ENCODE peak calls at places on chromosome 2, in nine cellular contexts. Z is IMR-90, O is AG04450, V is astrocyte, P is right cardiac atrium, W is left lung, Y is stomach, N is OCI-LY7, F is aorta. I is an unnamed sample.
A peak's percentile ranks its signal among the peaks of the same experiment; 100 is the strongest.

GRCh38 chr2:219502618-219503017 is 3.9 kb downstream of the GMPPA start:
- DNase-seq in N (no peak), Z (no peak), O (no peak), F (no peak), Y (no peak), V (no peak), P (no peak), W (no peak), I (no peak)

GRCh38 chr2:6922201-6922656 is 5.0 kb downstream of the RNF144A start:
- DNase-seq in Y (no peak), F (no peak), O (no peak), V (no peak), W (no peak), Z (no peak), N (no peak), P (no peak), I (no peak)

GRCh38 chr2:196479350-196479749 is 160.2 kb upstream of the CCDC150 start:
- DNase-seq in Y (no peak), Z (peak; percentile 69), V (peak; percentile 85), P (no peak), O (no peak), F (no peak), N (no peak), W (no peak), I (no peak)

GRCh38 chr2:183782436-183782835 is 658.2 kb downstream of the NUP35 start:
- DNase-seq in N (no peak), P (no peak), V (no peak), F (no peak), O (no peak), Z (no peak), W (no peak), Y (no peak), I (no peak)

GRCh38 chr2:16409006-16409390 is 256.6 kb downstream of the CYRIA start:
- DNase-seq in N (no peak), W (no peak), P (no peak), O (no peak), Y (no peak), F (no peak), V (no peak), Z (no peak), I (no peak)

GRCh38 chr2:122191331-122191730 is 435.9 kb downstream of the TSN start:
- DNase-seq in Y (no peak), W (no peak), O (no peak), Z (no peak), F (no peak), V (no peak), N (peak; percentile 7), P (peak; percentile 46), I (no peak)

GRCh38 chr2:181752301-181752700 is 72.0 kb upstream of the NEUROD1 start:
- DNase-seq in F (no peak), Z (peak; percentile 39), Y (no peak), N (no peak), W (no peak), V (peak; percentile 63), O (no peak), P (no peak), I (no peak)

GRCh38 chr2:123840016-123840415 is 185.1 kb upstream of the CNTNAP5 start:
- DNase-seq in W (no peak), O (no peak), P (no peak), Y (no peak), F (no peak), Z (no peak), V (no peak), N (no peak), I (peak; percentile 1)

GRCh38 chr2:97951155-97951670 is 44.5 kb downstream of the TMEM131 start:
- DNase-seq in Z (peak; percentile 9), P (no peak), F (no peak), Y (no peak), W (no peak), N (no peak), O (no peak), V (peak; percentile 51), I (no peak)

GRCh38 chr2:97945791-97946190 is 50.0 kb downstream of the TMEM131 start:
- DNase-seq in Z (no peak), W (no peak), F (no peak), N (no peak), V (no peak), P (no peak), Y (no peak), O (no peak), I (no peak)

GRCh38 chr2:97953867-97954266 is 41.9 kb downstream of the TMEM131 start:
- DNase-seq in Y (no peak), O (no peak), P (no peak), V (no peak), N (no peak), Z (no peak), F (no peak), W (no peak), I (no peak)

GRCh38 chr2:97952357-97952756 is 43.4 kb downstream of the TMEM131 start:
- DNase-seq in P (no peak), V (no peak), W (no peak), O (no peak), N (no peak), Y (no peak), F (no peak), Z (no peak), I (no peak)

DNA sequence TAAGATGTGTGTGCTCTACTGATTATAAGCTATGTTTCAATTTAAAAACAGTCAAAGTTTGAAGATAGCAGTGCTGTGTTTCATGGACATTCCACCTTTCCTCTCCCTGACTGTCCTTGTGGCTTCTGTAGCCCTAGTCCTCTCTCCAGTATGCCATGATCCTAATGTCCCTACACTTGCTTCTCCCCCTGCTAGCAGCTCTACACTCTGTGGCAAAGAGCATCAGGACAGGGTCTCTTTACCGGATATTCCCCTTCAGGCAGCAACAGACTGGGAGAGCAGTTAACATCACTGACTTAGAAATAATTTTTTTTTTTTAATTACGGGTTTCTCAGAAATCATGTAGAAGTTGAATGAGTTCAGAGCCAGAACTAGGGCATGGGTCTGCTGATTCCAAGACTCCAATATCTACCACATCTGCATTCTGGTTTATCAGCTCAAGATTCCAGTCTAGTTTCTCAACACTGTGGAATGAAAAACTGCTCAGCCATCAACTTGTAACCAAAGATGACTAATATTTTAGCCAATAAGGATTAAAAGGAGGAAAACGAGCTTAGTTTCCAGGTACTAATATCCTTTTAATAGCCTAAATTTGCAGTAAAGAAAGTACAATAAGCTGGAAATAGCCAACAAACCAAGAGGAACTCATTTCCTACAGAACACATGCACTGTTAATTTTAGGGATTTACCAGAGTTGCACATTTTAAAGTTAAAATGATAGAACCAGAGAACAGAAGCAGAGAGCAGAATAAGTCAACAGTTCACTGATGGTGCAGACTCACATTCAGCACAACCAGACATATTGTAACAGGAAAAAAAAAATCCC is 45.2 kb downstream of the TMEM131 start:
- DNase-seq in Z (peak; percentile 91), O (peak; percentile 57), V (peak; percentile 96), P (no peak), Y (no peak), W (no peak), F (no peak), N (no peak), I (peak; percentile 36)
- H3K27ac ChIP-seq in Z (peak overlapping the region; percentile 92), O (peak overlapping the region; percentile 87), V (peak overlapping the region; percentile 75), P (no peak overlapping the region), Y (no peak overlapping the region), W (no peak overlapping the region), F (no peak overlapping the region), N (no peak overlapping the region), I (peak overlapping the region; percentile 60)

DNA sequence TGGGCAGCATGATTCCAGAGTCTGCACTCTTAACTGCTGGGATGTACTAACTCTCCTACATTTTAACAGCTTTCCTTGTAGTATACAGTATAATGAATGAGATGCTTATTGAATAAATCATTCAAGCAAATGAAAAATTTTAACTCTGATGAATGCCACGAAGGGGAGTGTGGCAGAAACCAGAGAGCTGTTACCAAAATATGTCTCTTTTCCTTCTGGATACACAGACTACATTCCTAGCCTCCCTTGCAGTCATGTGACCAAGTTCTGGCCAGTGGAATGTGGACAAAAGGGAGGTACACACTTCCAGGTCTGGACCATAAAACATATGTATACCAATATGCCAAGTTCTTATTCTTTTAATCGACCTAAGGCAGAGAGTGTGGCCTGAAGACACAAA is 1.7 kb upstream of the EML4 start:
- DNase-seq in V (peak; percentile 34), P (no peak), Z (no peak), O (no peak), N (no peak), W (no peak), Y (no peak), F (no peak), I (no peak)
- H3K27ac ChIP-seq in V (no peak overlapping the region), P (no peak overlapping the region), Z (no peak overlapping the region), O (no peak overlapping the region), N (no peak overlapping the region), W (no peak overlapping the region), Y (no peak overlapping the region), F (peak overlapping the region; percentile 17), I (no peak overlapping the region)

GRCh38 chr2:95310651-95311050 is 13.5 kb downstream of the KCNIP3 start:
- DNase-seq in P (peak; percentile 23), Z (no peak), V (no peak), O (no peak), W (no peak), Y (no peak), N (no peak), F (no peak), I (no peak)

GRCh38 chr2:95308426-95308990 is 11.4 kb downstream of the KCNIP3 start:
- DNase-seq in V (no peak), O (no peak), F (no peak), W (no peak), Y (no peak), P (peak; percentile 42), Z (no peak), N (no peak), I (no peak)

GRCh38 chr2:95310211-95310610 is 13.1 kb downstream of the KCNIP3 start:
- DNase-seq in O (no peak), N (no peak), Z (no peak), Y (no peak), F (no peak), V (no peak), P (peak; percentile 18), W (no peak), I (no peak)

GRCh38 chr2:95307878-95308277 is 10.7 kb downstream of the KCNIP3 start:
- DNase-seq in P (no peak), F (no peak), N (no peak), W (no peak), V (no peak), O (no peak), Z (no peak), Y (no peak), I (no peak)

GRCh38 chr2:95309599-95309998 is 12.5 kb downstream of the KCNIP3 start:
- DNase-seq in Z (no peak), Y (no peak), P (peak; percentile 3), O (no peak), V (no peak), W (no peak), F (no peak), N (no peak), I (no peak)
- H3K27ac ChIP-seq in Z (no peak overlapping the region), Y (no peak overlapping the region), P (no peak overlapping the region), O (no peak overlapping the region), V (no peak overlapping the region), W (no peak overlapping the region), F (no peak overlapping the region), N (no peak overlapping the region), I (no peak overlapping the region)

DNA sequence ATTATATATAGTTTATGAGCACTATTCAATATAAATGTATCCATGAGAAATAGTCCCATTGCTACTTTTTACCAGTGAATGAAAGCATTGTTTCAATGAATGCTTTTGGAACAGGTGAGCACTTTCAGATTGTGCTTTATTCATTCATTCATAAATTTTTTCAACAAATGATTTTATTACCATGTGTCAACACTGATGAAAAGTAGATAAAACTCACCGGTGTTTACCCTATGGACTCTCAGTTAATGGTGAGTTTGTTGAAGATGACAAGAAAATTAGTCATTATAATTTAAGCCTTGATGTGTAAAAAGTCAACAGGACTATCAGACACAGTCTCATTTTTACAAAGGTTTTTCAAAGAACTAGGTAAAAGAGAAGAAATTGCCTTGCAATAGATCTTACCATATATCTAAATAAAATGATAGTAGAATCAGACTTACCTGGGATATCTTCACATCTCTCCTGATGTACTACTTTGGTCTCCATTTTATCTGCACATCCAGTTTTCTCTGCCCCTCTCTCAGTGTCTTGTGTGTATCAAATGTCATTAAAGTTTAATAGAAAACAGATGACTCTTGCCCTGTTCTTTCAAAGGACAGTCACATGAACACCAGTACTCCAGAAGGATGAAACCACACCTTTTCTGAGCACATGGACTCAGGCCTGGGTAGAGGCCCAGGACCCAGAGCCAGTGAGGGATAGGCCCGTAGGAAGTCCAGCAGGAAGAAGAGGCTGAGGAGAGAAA is 325.4 kb upstream of the RND3 start:
- DNase-seq in V (no peak), N (no peak), O (no peak), Z (no peak), Y (no peak), F (no peak), W (no peak), P (no peak), I (no peak)
- H3K27ac ChIP-seq in V (no peak overlapping the region), N (no peak overlapping the region), O (no peak overlapping the region), Z (no peak overlapping the region), Y (no peak overlapping the region), F (no peak overlapping the region), W (no peak overlapping the region), P (no peak overlapping the region), I (no peak overlapping the region)

I was measured in epithelial cell of prostate.